ENCODE peak calls at places on chromosomes 4 and X, in six cellular contexts. O is uterus, X is lung, P is kidney epithelial cell, I is WERI-Rb-1, Z is left lung. R is an unnamed sample. For H3K36me3 and H3K27me3, the result is how much of the 10 kb centered on the place peaks cover.

GRCh38 chrX:72569786-72570185 is 2.9 kb downstream of the HDAC8 start:
- DNase-seq in P (no peak), O (no peak), X (no peak), I (no peak), Z (no peak), R (no peak)

GRCh38 chr4:114807759-114808404 is 209.3 kb downstream of the UGT8 start:
- DNase-seq in O (no peak), P (no peak), I (peak), X (no peak), Z (peak), R (no peak)

GRCh38 chr4:111776546-111776945 is 368.7 kb upstream of the FAM241A start:
- DNase-seq in P (no peak), O (no peak), Z (no peak), X (no peak), I (no peak), R (no peak)

GRCh38 chrX:110383414-110383813 is 24.8 kb downstream of the RTL9 start:
- DNase-seq in I (no peak), Z (no peak), O (no peak), X (no peak), P (no peak), R (no peak)

GRCh38 chr4:42605264-42605663 is 51.6 kb downstream of the ATP8A1 start:
- DNase-seq in P (no peak), Z (no peak), I (no peak), X (no peak), O (no peak), R (no peak)

GRCh38 chr4:57080781-57081650 is 29.2 kb downstream of the IGFBP7 start:
- DNase-seq in I (no peak), O (no peak), Z (no peak), P (peak), X (no peak), R (peak)

GRCh38 chr4:175560628-175561027 is 251.4 kb downstream of the GPM6A start:
- DNase-seq in P (peak), Z (no peak), X (no peak), O (no peak), I (no peak), R (no peak)

GRCh38 chr4:7381221-7381889 is 53.4 kb downstream of the PSAPL1 start:
- DNase-seq in P (no peak), Z (no peak), I (peak), O (no peak), X (no peak), R (no peak)

GRCh38 chrX:39242187-39242586 is 440.9 kb downstream of the MID1IP1 start:
- DNase-seq in P (no peak), X (no peak), I (peak), Z (no peak), O (no peak), R (peak)

GRCh38 chr4:119113033-119113655 is 22.5 kb upstream of the MYOZ2 start:
- DNase-seq in P (peak), Z (no peak), O (no peak), X (no peak), I (no peak), R (no peak)

GRCh38 chr4:94214703-94215360 is 7.2 kb downstream of the SMARCAD1 start:
- DNase-seq in O (no peak), Z (no peak), I (no peak), X (no peak), P (no peak), R (no peak)
- H3K36me3 ChIP-seq in O (under half), Z (half or more), I (half or more), X (under half), P (under half), R (half or more)

GRCh38 chrX:139086243-139086642 is 374.7 kb upstream of the FGF13 start:
- DNase-seq in I (no peak), Z (no peak), X (no peak), P (no peak), O (no peak), R (no peak)
- H3K27me3 ChIP-seq in I (under half), Z (under half), X (under half), P (under half), O (under half), R (under half)

DNA sequence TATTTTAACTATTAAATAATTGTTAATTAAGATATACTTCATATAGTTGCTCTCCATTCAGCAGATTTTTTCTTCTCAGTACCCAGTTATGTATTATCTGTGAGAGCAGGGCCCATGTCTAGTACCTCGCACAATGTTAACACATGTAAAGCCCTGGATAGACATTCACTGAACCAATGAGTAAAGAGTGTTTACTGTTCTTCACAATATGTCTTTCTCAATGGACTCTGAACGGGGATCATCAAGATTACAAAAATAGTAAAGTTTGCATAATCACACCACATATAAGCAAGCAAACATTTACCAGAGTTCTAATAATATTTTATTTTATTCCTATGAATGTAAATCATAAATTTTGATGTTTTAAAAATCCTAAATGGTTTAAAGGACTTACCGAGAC is 47.1 kb downstream of the FBXO8 start:
- DNase-seq in P (no peak), O (no peak), I (no peak), Z (no peak), X (no peak), R (no peak)
- H3K36me3 ChIP-seq in P (under half), O (under half), I (under half), Z (under half), X (under half), R (under half)

DNA sequence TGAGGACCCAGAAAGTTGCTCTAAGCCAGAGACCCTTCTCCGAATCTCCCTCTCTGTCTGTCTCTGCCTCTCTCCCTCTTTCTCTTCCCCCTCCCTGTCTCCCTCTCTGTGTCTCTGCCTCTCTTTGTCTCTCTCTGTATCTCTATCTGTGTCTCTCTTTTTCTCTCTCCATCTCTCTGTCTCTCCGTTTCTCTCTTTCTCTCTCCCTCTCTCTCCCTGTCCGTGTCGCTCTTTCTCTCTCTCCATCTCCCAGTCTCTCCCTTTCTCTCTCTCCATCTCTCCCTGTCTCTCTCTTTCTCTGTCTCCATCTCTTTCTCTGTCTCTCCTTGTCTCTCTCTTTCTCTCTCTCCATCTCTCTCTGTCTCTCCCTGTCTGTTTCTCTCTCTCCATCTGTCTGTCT is 2.6 kb upstream of the SHOX start:
- DNase-seq in P (no peak), I (no peak), O (no peak), X (no peak), Z (no peak), R (no peak)
- H3K27me3 ChIP-seq in P (half or more), I (half or more), O (under half), X (under half), Z (under half), R (under half)

GRCh38 chr4:37759833-37760232 is 66.7 kb upstream of the PGM2 start:
- DNase-seq in O (no peak), X (no peak), Z (no peak), I (no peak), P (no peak), R (no peak)
- H3K36me3 ChIP-seq in O (under half), X (under half), Z (under half), I (under half), P (under half), R (under half)

DNA sequence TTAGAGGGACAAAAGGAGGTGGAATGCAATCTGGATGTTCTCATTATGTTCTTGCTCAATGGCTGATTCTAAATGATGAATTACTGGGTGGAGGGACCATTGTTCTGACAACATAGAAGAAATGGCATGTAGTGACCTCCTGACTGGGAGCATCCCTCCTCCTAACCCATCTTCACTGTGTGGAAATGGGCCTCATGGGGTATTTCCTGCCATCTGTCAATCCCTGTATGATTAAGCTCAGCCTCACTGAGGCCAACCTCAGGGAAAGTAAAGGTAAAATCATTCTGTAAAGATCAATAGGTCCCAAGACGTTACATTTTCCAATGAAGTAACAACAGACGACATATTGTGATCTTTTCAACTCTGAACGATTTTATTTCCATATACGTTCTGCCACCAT is 8.6 kb downstream of the CD40LG start:
- DNase-seq in Z (no peak), P (no peak), I (no peak), X (no peak), O (no peak), R (no peak)
- H3K27me3 ChIP-seq in Z (under half), P (under half), I (under half), X (under half), O (under half), R (under half)

DNA sequence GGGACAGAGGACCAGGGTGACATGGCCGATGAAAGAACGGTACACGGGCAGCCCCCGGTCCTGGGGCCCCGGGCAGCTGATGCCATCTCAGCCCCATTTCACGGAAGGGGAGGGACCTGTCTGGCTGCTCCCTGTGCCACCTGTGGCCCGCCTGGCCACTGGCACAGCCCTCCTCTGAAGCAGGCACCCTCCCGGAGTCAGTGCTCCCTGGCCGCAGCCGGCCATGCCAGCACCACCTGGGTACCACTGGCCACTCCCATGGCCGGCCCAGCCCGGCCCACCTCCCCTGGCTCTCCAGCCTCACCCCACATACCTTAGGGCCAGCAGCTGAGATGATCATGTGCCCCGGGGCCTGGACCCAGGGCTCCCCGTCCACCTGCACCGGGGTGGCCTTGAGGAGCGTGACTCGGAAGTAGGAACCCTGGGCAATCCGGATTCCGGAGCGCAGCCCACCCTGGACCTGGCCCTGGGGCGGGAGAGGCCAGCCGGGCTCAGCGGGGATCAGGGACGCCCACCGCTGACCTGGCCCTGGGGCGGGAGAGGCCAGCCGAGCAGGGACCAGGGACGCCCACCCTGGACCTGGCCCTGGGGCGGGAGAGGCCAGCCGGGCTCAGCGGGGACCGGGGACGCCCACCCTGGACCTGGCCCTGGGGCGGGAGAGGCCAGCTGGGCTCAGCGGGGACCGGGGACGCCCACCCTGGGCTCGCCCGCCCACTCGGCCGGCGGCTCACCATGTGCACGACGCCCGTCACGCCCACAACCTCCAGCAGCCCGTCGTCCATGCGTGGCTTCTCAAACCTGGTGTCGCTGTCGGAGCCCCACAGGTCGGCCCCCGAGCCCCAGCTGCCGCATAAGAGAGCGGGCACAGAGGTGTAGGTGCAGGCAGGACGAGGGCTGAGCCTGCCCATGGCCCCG is 12.4 kb downstream of the DGKQ start:
- DNase-seq in O (peak), I (peak), Z (peak), X (no peak), P (no peak), R (no peak)
- H3K36me3 ChIP-seq in O (under half), I (under half), Z (half or more), X (half or more), P (under half), R (under half)